ENCODE peak calls at places on chromosomes 5 and 9, in four cellular contexts. S is A549, K is K562, U is HepG2. A is an unnamed sample.

GRCh38 chr9:124659099-124659659 is 111.9 kb downstream of the NR6A1 start:
- DNase-seq in S (peak), U (peak), K (peak), A (peak)

GRCh38 chr5:115417076-115417475 is 120.6 kb upstream of the CCDC112 start:
- DNase-seq in K (no peak), S (no peak), U (no peak), A (no peak)

GRCh38 chr5:165448773-165449172 is 1943.4 kb downstream of the MAT2B start:
- DNase-seq in K (no peak), U (no peak), S (no peak), A (no peak)

GRCh38 chr9:118271936-118272335 is 567.7 kb downstream of the TLR4 start:
- DNase-seq in U (no peak), K (no peak), S (no peak), A (no peak)

GRCh38 chr9:95725045-95725444 is 150.4 kb upstream of the ERCC6L2 start:
- DNase-seq in K (no peak), U (peak), S (no peak), A (no peak)

GRCh38 chr5:147880461-147880860 is 1.9 kb downstream of the SCGB3A2 start:
- DNase-seq in U (no peak), S (no peak), K (no peak), A (no peak)

GRCh38 chr5:55173696-55174101 is 722 bp upstream of the CDC20B start:
- DNase-seq in U (no peak), K (no peak), S (no peak), A (no peak)

GRCh38 chr9:31486630-31487029 is 897.8 kb upstream of the ACO1 start:
- DNase-seq in S (no peak), U (no peak), K (no peak), A (no peak)

GRCh38 chr9:68802525-68803015 is 97.5 kb downstream of the PIP5K1B start:
- DNase-seq in K (no peak), U (no peak), S (no peak), A (peak)

GRCh38 chr5:107040907-107041306 is 629.8 kb downstream of the EFNA5 start:
- DNase-seq in U (no peak), K (no peak), S (no peak), A (no peak)

GRCh38 chr5:17069995-17070405 is 133.9 kb upstream of the MYO10 start:
- DNase-seq in U (no peak), S (peak), K (no peak), A (no peak)

GRCh38 chr5:71860048-71860447 is 141.0 kb downstream of the CARTPT start:
- DNase-seq in U (no peak), K (no peak), S (no peak), A (no peak)

GRCh38 chr5:172792693-172793570 is 21.9 kb upstream of the DUSP1 start:
- DNase-seq in S (no peak), K (no peak), U (no peak), A (no peak)

GRCh38 chr5:42930934-42931333 is 109.2 kb downstream of the ANXA2R start:
- DNase-seq in S (no peak), U (no peak), K (no peak), A (no peak)

GRCh38 chr9:98310752-98311392 is 55.4 kb upstream of the TBC1D2 start:
- DNase-seq in K (peak), S (no peak), U (no peak), A (no peak)

GRCh38 chr9:124428751-124429529 is 13.7 kb upstream of the PSMB7 start:
- DNase-seq in K (no peak), U (no peak), S (no peak), A (no peak)

GRCh38 chr5:168674893-168675482 is 95.8 kb upstream of the PANK3 start:
- DNase-seq in K (no peak), S (no peak), U (no peak), A (no peak)

GRCh38 chr5:27472875-27473274 is 434.5 kb upstream of the CDH9 start:
- DNase-seq in U (peak), K (no peak), S (peak), A (no peak)

GRCh38 chr5:136004436-136004835 is 24.4 kb upstream of the TGFBI start:
- DNase-seq in S (no peak), U (no peak), K (no peak), A (no peak)

GRCh38 chr5:148540636-148541035 is 113.7 kb downstream of the HTR4 start:
- DNase-seq in K (no peak), U (no peak), S (no peak), A (no peak)

GRCh38 chr5:95923918-95924559 is 37.6 kb downstream of the ELL2 start:
- DNase-seq in S (no peak), U (no peak), K (no peak), A (peak)

GRCh38 chr9:116000748-116001329 is 152.8 kb upstream of the PAPPA start:
- DNase-seq in U (peak), K (peak), S (peak), A (no peak)

GRCh38 chr9:113463418-113464285 is at the start of gene RGS3:
- DNase-seq in K (peak), S (peak), U (peak), A (no peak)

GRCh38 chr5:169777112-169777511 is 140.0 kb downstream of the DOCK2 start:
- DNase-seq in K (no peak), S (no peak), U (no peak), A (no peak)

GRCh38 chr5:1319436-1320343 is 24.8 kb upstream of the TERT start:
- DNase-seq in U (no peak), K (no peak), S (no peak), A (no peak)

GRCh38 chr9:33465096-33465495 is 8.6 kb downstream of the NOL6 start:
- DNase-seq in S (no peak), K (no peak), U (no peak), A (no peak)

GRCh38 chr9:16868706-16869105 is 1.8 kb downstream of the BNC2 start:
- DNase-seq in U (no peak), K (no peak), S (no peak), A (no peak)

GRCh38 chr5:28400076-28400475 is 1361.7 kb upstream of the CDH9 start:
- DNase-seq in U (no peak), K (no peak), S (no peak), A (no peak)

GRCh38 chr5:133289686-133290367 is 238.0 kb downstream of the HSPA4 start:
- DNase-seq in K (no peak), S (no peak), U (no peak), A (no peak)

GRCh38 chr5:158785397-158785796 is 314.3 kb downstream of the EBF1 start:
- DNase-seq in K (no peak), S (no peak), U (no peak), A (no peak)

GRCh38 chr5:13250450-13251291 is 693.8 kb downstream of the DNAH5 start:
- DNase-seq in U (peak), S (peak), K (peak), A (no peak)

GRCh38 chr5:139443766-139444473 is 4.6 kb upstream of the DNAJC18 start:
- DNase-seq in S (no peak), U (no peak), K (no peak), A (no peak)

GRCh38 chr9:129933215-129933614 is 98.0 kb downstream of the USP20 start:
- DNase-seq in K (no peak), S (no peak), U (no peak), A (no peak)

GRCh38 chr9:135745686-135746324 is 43.8 kb downstream of the KCNT1 start:
- DNase-seq in U (no peak), K (no peak), S (no peak), A (no peak)

GRCh38 chr9:135744333-135745070 is 42.5 kb downstream of the KCNT1 start:
- DNase-seq in S (no peak), U (no peak), K (no peak), A (no peak)

GRCh38 chr9:135746565-135746964 is 44.6 kb downstream of the KCNT1 start:
- DNase-seq in K (peak), U (no peak), S (no peak), A (no peak)

GRCh38 chr9:135743546-135744332 is 41.8 kb downstream of the KCNT1 start:
- DNase-seq in S (no peak), K (no peak), U (no peak), A (no peak)

GRCh38 chr9:135745189-135745588 is 43.2 kb downstream of the KCNT1 start:
- DNase-seq in U (no peak), S (no peak), K (no peak), A (no peak)
- TF ChIP-seq CHD4 in U (no peak), S (no peak), K (no peak), A (no peak)

GRCh38 chr9:125894566-125894965 is 147.4 kb downstream of the PBX3 start:
- DNase-seq in U (no peak), S (no peak), K (no peak), A (no peak)
- TF ChIP-seq CHD4 in U (no peak), S (no peak), K (no peak), A (no peak)

GRCh38 chr5:57780306-57780958 is 297.8 kb upstream of the ACTBL2 start:
- DNase-seq in S (peak), U (no peak), K (no peak), A (no peak)
- TF ChIP-seq CHD4 in S (no peak), U (no peak), K (no peak), A (no peak)

DNA sequence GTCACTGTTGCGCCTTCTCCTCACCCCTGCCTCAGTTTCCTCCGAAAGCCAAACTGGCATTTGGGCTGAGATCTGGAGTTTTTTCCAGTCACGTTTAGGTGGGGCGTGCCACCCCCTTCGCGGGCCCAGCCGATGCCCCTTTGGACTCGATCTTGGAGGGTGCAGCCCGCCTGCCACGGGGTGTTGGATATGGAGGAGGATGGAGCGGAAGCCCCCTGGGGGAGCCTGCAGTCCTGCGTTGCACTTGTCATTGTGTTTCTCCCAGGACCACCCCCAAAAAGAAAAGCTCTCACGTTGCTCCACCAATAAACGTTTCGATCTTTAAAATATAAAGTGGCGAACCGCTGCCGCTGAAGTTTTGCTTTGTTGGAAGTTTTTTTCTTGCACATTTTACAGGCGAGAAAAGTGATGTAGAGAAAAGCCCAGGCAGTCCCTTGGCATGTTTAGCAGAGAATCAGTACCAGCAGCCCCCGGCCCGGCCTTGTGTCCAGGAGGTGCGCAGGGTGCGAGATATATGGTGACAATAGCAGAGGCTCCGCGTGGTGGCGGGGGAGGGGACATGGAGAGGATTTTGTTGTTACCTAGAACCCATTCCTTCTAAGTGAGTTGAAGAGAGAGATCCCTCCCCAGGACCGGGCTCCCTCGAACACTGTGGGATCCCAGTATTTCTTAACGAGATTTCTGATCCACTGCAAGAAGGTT is 681 bp downstream of the F2R start:
- DNase-seq in U (no peak), S (peak), K (peak), A (no peak)
- TF ChIP-seq CHD4 in U (no peak), S (no peak), K (no peak), A (no peak)

GRCh38 chr9:76894198-76894597 is 11.7 kb downstream of the PRUNE2 start:
- DNase-seq in U (no peak), K (peak), S (no peak), A (no peak)
- TF ChIP-seq CHD4 in U (no peak), K (no peak), S (no peak), A (no peak)

GRCh38 chr5:56910123-56910951 is 941 bp downstream of the SETD9 start:
- DNase-seq in U (peak), K (no peak), S (no peak), A (no peak)
- TF ChIP-seq CHD4 in U (no peak), K (no peak), S (no peak), A (no peak)

GRCh38 chr9:83474631-83475030 is 63.6 kb downstream of the FRMD3 start:
- DNase-seq in K (no peak), U (no peak), S (no peak), A (no peak)

GRCh38 chr9:83471223-83471622 is 67.0 kb downstream of the FRMD3 start:
- DNase-seq in K (no peak), S (no peak), U (no peak), A (no peak)

GRCh38 chr9:83473488-83473971 is 64.7 kb downstream of the FRMD3 start:
- DNase-seq in S (peak), U (no peak), K (no peak), A (peak)

GRCh38 chr9:83472764-83473163 is 65.4 kb downstream of the FRMD3 start:
- DNase-seq in U (no peak), K (no peak), S (no peak), A (no peak)

GRCh38 chr9:83472221-83472665 is 66.0 kb downstream of the FRMD3 start:
- DNase-seq in U (peak), K (no peak), S (peak), A (no peak)
- TF ChIP-seq CHD4 in U (no peak), K (no peak), S (no peak), A (no peak)

GRCh38 chr9:72564517-72565281 is 43.3 kb downstream of the TMC1 start:
- DNase-seq in S (no peak), K (no peak), U (no peak), A (no peak)

GRCh38 chr9:72554221-72554641 is 32.8 kb downstream of the TMC1 start:
- DNase-seq in K (no peak), U (peak), S (peak), A (no peak)

GRCh38 chr9:72557549-72557948 is 36.1 kb downstream of the TMC1 start:
- DNase-seq in U (peak), K (peak), S (peak), A (no peak)

GRCh38 chr9:72565535-72565934 is 44.1 kb downstream of the TMC1 start:
- DNase-seq in S (no peak), K (no peak), U (no peak), A (no peak)

GRCh38 chr9:72560086-72560485 is 38.7 kb downstream of the TMC1 start:
- DNase-seq in K (no peak), U (no peak), S (no peak), A (no peak)
- TF ChIP-seq CHD4 in K (no peak), U (no peak), S (no peak), A (no peak)

GRCh38 chr9:126630458-126631237 is 16.9 kb downstream of the LMX1B start:
- DNase-seq in S (no peak), U (no peak), K (no peak), A (no peak)
- TF ChIP-seq CHD4 in S (no peak), U (no peak), K (no peak), A (no peak)

DNA sequence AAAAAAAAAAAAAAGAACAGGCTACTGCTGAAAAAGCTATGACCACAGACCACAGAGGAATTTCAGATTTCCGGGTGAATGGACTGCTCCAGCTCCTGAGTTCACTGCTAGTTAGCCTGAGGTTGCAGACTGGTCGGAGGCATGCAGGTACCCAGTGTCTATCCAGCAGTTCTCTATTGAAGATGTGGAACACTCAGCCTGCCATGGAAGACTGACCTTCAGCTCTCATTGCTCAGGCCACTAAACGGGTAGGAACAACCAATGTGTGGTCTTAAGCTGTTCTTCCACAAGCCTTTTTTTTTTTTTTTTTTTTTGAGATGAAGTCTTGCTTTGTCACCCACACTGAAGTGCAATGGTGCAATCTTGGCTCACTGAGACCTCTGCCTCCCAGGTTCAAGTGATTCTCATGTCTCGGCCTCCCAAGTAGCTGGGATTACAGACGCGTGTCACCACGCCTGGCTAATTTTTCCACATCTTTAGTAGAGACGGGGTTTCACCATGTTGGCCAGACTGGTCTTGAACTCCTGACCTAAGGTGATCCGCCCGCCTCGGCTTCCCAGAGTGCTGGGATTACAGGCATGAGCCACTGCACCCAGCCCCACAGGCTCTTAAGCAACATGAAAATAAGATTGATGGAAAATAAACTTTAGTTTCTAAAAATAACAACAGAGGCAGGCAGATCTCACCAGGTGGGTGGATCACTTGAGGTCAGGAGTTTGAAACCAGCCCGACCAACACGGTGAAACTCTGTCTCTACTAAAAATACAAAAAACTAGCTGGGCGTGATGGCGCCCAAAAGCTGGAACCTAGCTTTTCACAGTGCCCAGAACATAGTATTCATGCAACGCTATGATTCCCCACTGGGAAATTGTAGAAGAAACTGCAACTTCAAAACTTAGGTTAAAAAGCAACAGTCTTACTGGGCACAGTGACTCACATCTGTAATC is 20.0 kb upstream of the NPM1 start:
- DNase-seq in U (no peak), K (no peak), S (no peak), A (no peak)
- TF ChIP-seq CHD4 in U (no peak), K (no peak), S (no peak), A (no peak)